ENCODE peak calls at places on chromosome 19, in four cellular contexts. K is T-helper 1 cell, M is pons, U is thoracic aorta. D is an unnamed sample.
A peak's percentile ranks its signal among the peaks of the same experiment; 100 is the strongest.

GRCh38 chr19:16301999-16302694 is 22.5 kb upstream of the KLF2 start:
- DNase-seq in U (no peak), K (no peak), M (no peak), D (no peak)

GRCh38 chr19:39413269-39413902 is 917 bp downstream of the PLEKHG2 start:
- DNase-seq in K (no peak), M (no peak), U (no peak), D (peak; percentile 38)

GRCh38 chr19:34722353-34722752 is 11.7 kb upstream of the ZNF181 start:
- DNase-seq in K (no peak), U (no peak), M (no peak), D (no peak)

GRCh38 chr19:19261350-19262189 is 11.5 kb downstream of the TM6SF2 start:
- DNase-seq in K (no peak), M (no peak), U (no peak), D (no peak)

GRCh38 chr19:44192127-44192526 is 20.2 kb upstream of the ZNF227 start:
- DNase-seq in K (no peak), M (no peak), U (no peak), D (no peak)

GRCh38 chr19:13155472-13156284 is 5.5 kb downstream of the IER2 start:
- DNase-seq in U (no peak), K (peak; percentile 68), M (no peak), D (peak; percentile 75)

GRCh38 chr19:13164370-13165090 is 14.3 kb downstream of the IER2 start:
- DNase-seq in K (peak; percentile 22), U (no peak), M (peak; percentile 37), D (no peak)

GRCh38 chr19:42343344-42344110 is 18.1 kb downstream of the MEGF8 start:
- DNase-seq in K (no peak), U (no peak), M (no peak), D (no peak)

GRCh38 chr19:47313754-47314133 is 4.1 kb downstream of the C5AR1 start:
- DNase-seq in U (no peak), M (no peak), K (no peak), D (no peak)

GRCh38 chr19:16898306-16899015 is 9.7 kb downstream of the F2RL3 start:
- DNase-seq in U (no peak), K (no peak), M (no peak), D (no peak)

GRCh38 chr19:4806384-4806783 is 14.8 kb downstream of the FEM1A start:
- DNase-seq in U (no peak), M (no peak), K (no peak), D (no peak)

GRCh38 chr19:7505682-7506384 is 10.1 kb upstream of the ZNF358 start:
- DNase-seq in U (no peak), K (no peak), M (no peak), D (no peak)

GRCh38 chr19:2945575-2946184 is 909 bp upstream of the ZNF77 start:
- DNase-seq in K (no peak), U (no peak), M (no peak), D (no peak)

GRCh38 chr19:14073232-14073924 is 792 bp downstream of the MISP3 start:
- DNase-seq in K (peak; percentile 54), M (peak; percentile 36), U (no peak), D (peak; percentile 70)

GRCh38 chr19:1967087-1967608 is 26.2 kb downstream of the CSNK1G2 start:
- DNase-seq in K (no peak), U (no peak), M (no peak), D (no peak)

GRCh38 chr19:516884-517424 is 9.7 kb downstream of the TPGS1 start:
- DNase-seq in M (no peak), K (no peak), U (no peak), D (no peak)

GRCh38 chr19:2602391-2603181 is 99.9 kb downstream of the GNG7 start:
- DNase-seq in U (peak; percentile 76), K (no peak), M (no peak), D (no peak)

GRCh38 chr19:49361438-49362047 is 673 bp downstream of the TEAD2 start:
- DNase-seq in K (no peak), M (no peak), U (no peak), D (no peak)

GRCh38 chr19:42023121-42023942 is 29.3 kb upstream of the ATP1A3 start:
- DNase-seq in U (no peak), M (no peak), K (no peak), D (no peak)

GRCh38 chr19:3822683-3823344 is 36.6 kb upstream of the MATK start:
- DNase-seq in K (no peak), U (no peak), M (no peak), D (no peak)

GRCh38 chr19:30445385-30445784 is 73.2 kb downstream of the ZNF536 start:
- DNase-seq in U (no peak), K (no peak), M (no peak), D (no peak)

GRCh38 chr19:4495471-4495870 is 22.8 kb downstream of the PLIN4 start:
- DNase-seq in M (no peak), K (no peak), U (no peak), D (no peak)

GRCh38 chr19:39660661-39661060 is 4.9 kb downstream of the LGALS16 start:
- DNase-seq in M (no peak), K (no peak), U (no peak), D (no peak)

GRCh38 chr19:6772028-6772865 is at the start of gene VAV1:
- DNase-seq in M (peak; percentile 51), U (no peak), K (peak; percentile 67), D (peak; percentile 66)

GRCh38 chr19:389246-389934 is 19.6 kb downstream of the C2CD4C start:
- DNase-seq in U (no peak), M (no peak), K (no peak), D (no peak)

GRCh38 chr19:12792048-12792852 is 964 bp downstream of the JUNB start:
- DNase-seq in M (no peak), K (peak; percentile 49), U (no peak), D (peak; percentile 56)

GRCh38 chr19:10227215-10227971 is 3.7 kb downstream of the S1PR2 start:
- DNase-seq in M (peak; percentile 98), U (no peak), K (no peak), D (no peak)

GRCh38 chr19:37817180-37817911 is 38.0 kb upstream of the ZNF573 start:
- DNase-seq in K (no peak), U (peak; percentile 15), M (peak; percentile 31), D (peak; percentile 8)

GRCh38 chr19:13920940-13921744 is 15.1 kb downstream of the CC2D1A start:
- DNase-seq in K (no peak), M (peak; percentile 42), U (no peak), D (no peak)

GRCh38 chr19:1837625-1838105 is 10.6 kb downstream of the REXO1 start:
- DNase-seq in M (no peak), K (no peak), U (no peak), D (peak; percentile 48)

GRCh38 chr19:42477933-42478332 is 35.2 kb upstream of the CXCL17 start:
- DNase-seq in M (no peak), K (no peak), U (no peak), D (no peak)

GRCh38 chr19:827710-828321 is at the start of gene AZU1:
- DNase-seq in M (no peak), K (no peak), U (no peak), D (no peak)

GRCh38 chr19:14450168-14450874 is 17.2 kb downstream of the PKN1 start:
- DNase-seq in M (no peak), K (no peak), U (no peak), D (peak; percentile 38)

GRCh38 chr19:38892841-38893240 is 6.6 kb downstream of the SIRT2 start:
- DNase-seq in M (no peak), K (no peak), U (no peak), D (no peak)

GRCh38 chr19:23771348-23771747 is 12.7 kb upstream of the ZNF681 start:
- DNase-seq in U (no peak), M (no peak), K (no peak), D (no peak)

GRCh38 chr19:6971366-6971765 is 49.9 kb downstream of the MBD3L2B start:
- DNase-seq in U (no peak), K (no peak), M (no peak), D (no peak)

GRCh38 chr19:12884627-12884925 is 2.4 kb downstream of the KLF1 start:
- DNase-seq in U (no peak), M (no peak), K (no peak), D (no peak)

GRCh38 chr19:19630426-19630825 is 2.4 kb upstream of the LPAR2 start:
- DNase-seq in K (no peak), U (no peak), M (no peak), D (no peak)

GRCh38 chr19:3516675-3517207 is 10.6 kb downstream of the FZR1 start:
- DNase-seq in M (no peak), U (no peak), K (no peak), D (no peak)

D was measured in T-helper 17 cell.